ENCODE peak calls at places on chromosomes 12 and 14, in ten cellular contexts. L is right cardiac atrium; S is adipocyte; M is CD8-positive, alpha-beta memory T cell; I is IMR-90; N is cardiac muscle cell; U is heart left ventricle; P is HepG2; V is mesenchymal stem cell; Q is psoas muscle. B is an unnamed sample.

GRCh38 chr14:99676657-99677056 is 7.4 kb upstream of the CYP46A1 start:
- DNase-seq in L (no peak), S (no peak), M (no peak), I (no peak), N (no peak), U (no peak), P (no peak), V (no peak), Q (no peak), B (no peak)

GRCh38 chr12:127555071-127555470 is 711.9 kb upstream of the TMEM132C start:
- DNase-seq in L (no peak), S (no peak), M (no peak), I (no peak), N (no peak), U (no peak), P (no peak), V (no peak), Q (no peak), B (no peak)

GRCh38 chr12:100656806-100657205 is 83.3 kb downstream of the GAS2L3 start:
- DNase-seq in L (no peak), S (no peak), M (no peak), I (no peak), N (no peak), U (no peak), P (no peak), V (no peak), Q (no peak), B (no peak)

GRCh38 chr12:78916845-78917480 is 52.4 kb downstream of the SYT1 start:
- DNase-seq in L (no peak), S (peak; percentile 26), M (no peak), I (peak; percentile 40), N (peak; percentile 18), U (no peak), P (no peak), V (peak; percentile 63), Q (no peak), B (no peak)

GRCh38 chr14:35158951-35159653 is 36.8 kb downstream of the PRORP start:
- DNase-seq in L (no peak), S (no peak), M (no peak), I (peak; percentile 31), N (peak; percentile 28), U (no peak), P (peak; percentile 44), V (peak; percentile 53), Q (no peak), B (no peak)

GRCh38 chr12:106248849-106249371 is 1.1 kb upstream of the CKAP4 start:
- DNase-seq in L (no peak), S (peak; percentile 77), M (peak; percentile 38), I (peak; percentile 68), N (peak; percentile 54), U (no peak), P (no peak), V (peak; percentile 67), Q (no peak), B (peak; percentile 51)

GRCh38 chr12:115944851-115945496 is 332.5 kb downstream of the MED13L start:
- DNase-seq in L (peak; percentile 47), S (no peak), M (no peak), I (no peak), N (no peak), U (no peak), P (no peak), V (no peak), Q (no peak), B (peak; percentile 79)

GRCh38 chr14:57085801-57086200 is 182.9 kb downstream of the EXOC5 start:
- DNase-seq in L (peak; percentile 45), S (no peak), M (no peak), I (no peak), N (no peak), U (no peak), P (no peak), V (no peak), Q (no peak), B (no peak)

GRCh38 chr14:85421166-85421877 is 108.6 kb upstream of the FLRT2 start:
- DNase-seq in L (no peak), S (peak; percentile 53), M (no peak), I (peak; percentile 83), N (peak; percentile 56), U (no peak), P (no peak), V (peak; percentile 95), Q (no peak), B (no peak)

GRCh38 chr14:22397338-22397737 is 191.7 kb downstream of the DAD1 start:
- DNase-seq in L (no peak), S (no peak), M (no peak), I (no peak), N (no peak), U (no peak), P (no peak), V (no peak), Q (no peak), B (no peak)

GRCh38 chr14:89641495-89642162 is 224.6 kb upstream of the FOXN3 start:
- DNase-seq in L (no peak), S (no peak), M (peak; percentile 20), I (no peak), N (no peak), U (no peak), P (peak; percentile 66), V (no peak), Q (no peak), B (no peak)

GRCh38 chr14:99541677-99542470 is 60.7 kb downstream of the CCNK start:
- DNase-seq in L (no peak), S (no peak), M (no peak), I (no peak), N (no peak), U (no peak), P (no peak), V (no peak), Q (no peak), B (no peak)

GRCh38 chr12:64782181-64782580 is 23.0 kb upstream of the GNS start:
- DNase-seq in L (no peak), S (no peak), M (no peak), I (no peak), N (no peak), U (no peak), P (no peak), V (no peak), Q (no peak), B (no peak)

GRCh38 chr14:22797017-22797917 is 18.0 kb downstream of the SLC7A7 start:
- DNase-seq in L (no peak), S (no peak), M (no peak), I (no peak), N (no peak), U (no peak), P (no peak), V (no peak), Q (no peak), B (no peak)

GRCh38 chr12:79251356-79251755 is 386.8 kb downstream of the SYT1 start:
- DNase-seq in L (no peak), S (no peak), M (no peak), I (peak; percentile 61), N (no peak), U (no peak), P (no peak), V (peak; percentile 20), Q (no peak), B (no peak)

GRCh38 chr12:120650249-120650690 is 9.8 kb downstream of the CABP1 start:
- DNase-seq in L (no peak), S (no peak), M (no peak), I (no peak), N (no peak), U (no peak), P (no peak), V (no peak), Q (no peak), B (no peak)

DNA sequence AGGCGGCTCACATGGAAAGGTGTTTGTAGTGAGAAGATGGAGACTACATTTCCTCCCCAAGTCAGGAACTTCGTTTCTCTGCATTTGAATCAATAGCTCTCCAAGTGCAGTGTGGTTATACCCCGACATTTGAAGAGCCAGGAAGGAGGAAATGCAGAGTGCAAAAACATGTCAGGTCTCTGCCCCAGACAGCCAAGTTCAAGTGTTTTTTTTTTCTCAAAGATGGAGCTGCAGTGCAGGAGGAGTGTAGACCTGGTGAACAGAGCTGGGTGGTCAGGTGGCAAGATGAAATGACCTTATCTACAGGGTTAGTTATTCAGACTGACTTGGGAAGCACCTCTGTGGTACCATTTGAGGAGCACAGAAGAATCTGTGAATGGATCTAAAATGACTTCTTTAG is 21.3 kb downstream of the MLXIP start:
- DNase-seq in L (no peak), S (no peak), M (no peak), I (no peak), N (no peak), U (no peak), P (no peak), V (no peak), Q (no peak), B (no peak)
- H3K4me1 ChIP-seq in L (peaks cover 35% of the 10 kb centered on the region), S (peaks cover 27% of the 10 kb centered on the region), M (peaks cover 60% of the 10 kb centered on the region), I (peaks cover 24% of the 10 kb centered on the region), N (peaks cover 18% of the 10 kb centered on the region), U (peaks cover 72% of the 10 kb centered on the region), P (peaks cover 36% of the 10 kb centered on the region), V (peaks cover 36% of the 10 kb centered on the region), Q (peaks cover 83% of the 10 kb centered on the region), B (peaks cover 6% of the 10 kb centered on the region)

DNA sequence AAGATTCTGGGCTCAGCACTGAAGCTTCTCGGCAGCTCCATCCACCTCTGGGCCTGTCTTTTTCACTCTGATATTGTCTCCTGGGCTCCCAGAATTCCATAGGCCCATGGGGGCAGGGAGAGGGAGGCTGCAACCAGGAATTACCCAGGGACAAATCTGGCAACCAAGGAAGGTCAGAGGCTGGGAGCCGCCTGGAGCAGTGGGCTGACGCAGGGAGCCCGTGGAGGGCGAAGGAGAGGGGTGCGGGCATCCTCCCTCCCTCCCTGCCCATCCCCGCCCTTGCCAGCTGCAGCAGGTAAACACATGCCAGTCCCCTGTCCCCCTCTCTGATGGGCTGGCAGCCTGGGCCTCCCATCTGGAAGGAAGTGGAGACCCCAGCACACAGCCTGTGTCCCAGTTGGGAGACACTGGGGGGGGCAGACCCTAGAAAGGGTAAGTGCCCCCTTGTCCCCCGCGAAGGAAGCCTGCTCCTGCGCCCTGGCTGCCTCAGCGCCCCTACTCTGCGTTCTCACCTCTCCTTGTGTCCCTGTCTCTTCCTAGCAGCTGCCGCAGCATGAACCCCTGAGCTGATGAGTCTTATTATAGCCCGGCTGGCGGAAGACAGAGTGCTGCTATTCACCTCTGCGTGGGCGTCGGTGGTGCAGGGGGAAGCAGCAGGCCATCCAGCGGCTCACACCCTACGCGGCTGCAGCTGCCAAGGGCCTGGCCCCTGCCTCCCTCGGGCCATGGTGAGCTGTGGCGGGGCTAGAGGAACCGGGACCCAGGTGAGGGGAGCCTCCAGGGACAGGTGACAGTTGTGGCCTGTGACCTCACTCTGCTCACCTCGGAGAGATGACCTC is 6.7 kb downstream of the LRTM2 start:
- DNase-seq in L (no peak), S (no peak), M (no peak), I (no peak), N (no peak), U (no peak), P (no peak), V (no peak), Q (no peak), B (no peak)
- H3K27me3 ChIP-seq in L (no peaks in the 10 kb centered on the region), S (peaks cover 71% of the 10 kb centered on the region), M (peaks cover 4% of the 10 kb centered on the region), I (peaks cover 69% of the 10 kb centered on the region), N (peaks cover 16% of the 10 kb centered on the region), U (no peaks in the 10 kb centered on the region), P (peaks cover 15% of the 10 kb centered on the region), V (peaks cover 69% of the 10 kb centered on the region), Q (peaks cover 6% of the 10 kb centered on the region), B (no peaks in the 10 kb centered on the region)

GRCh38 chr12:133201888-133202287 is 20.6 kb downstream of the ZNF268 start:
- DNase-seq in L (no peak), S (no peak), M (no peak), I (no peak), N (no peak), U (no peak), P (no peak), V (no peak), Q (no peak), B (no peak)
- H3K9me3 ChIP-seq in L (peaks cover 17% of the 10 kb centered on the region), S (peaks cover 67% of the 10 kb centered on the region), M (peaks cover 63% of the 10 kb centered on the region), I (peaks cover 50% of the 10 kb centered on the region), N (peaks cover 33% of the 10 kb centered on the region), U (peaks cover 24% of the 10 kb centered on the region), P (peaks cover 65% of the 10 kb centered on the region), V (peaks cover 67% of the 10 kb centered on the region), Q (peaks cover 69% of the 10 kb centered on the region), B (peaks cover 54% of the 10 kb centered on the region)

GRCh38 chr14:52349731-52350130 is 35.6 kb downstream of the PTGER2 start:
- DNase-seq in L (no peak), S (no peak), M (no peak), I (no peak), N (no peak), U (no peak), P (no peak), V (peak; percentile 67), Q (no peak), B (no peak)
- H3K4me1 ChIP-seq in L (no peaks in the 10 kb centered on the region), S (peaks cover 53% of the 10 kb centered on the region), M (peaks cover 50% of the 10 kb centered on the region), I (peaks cover 18% of the 10 kb centered on the region), N (peaks cover 5% of the 10 kb centered on the region), U (peaks cover 12% of the 10 kb centered on the region), P (peaks cover 7% of the 10 kb centered on the region), V (peaks cover 6% of the 10 kb centered on the region), Q (no peaks in the 10 kb centered on the region), B (no peaks in the 10 kb centered on the region)

B was measured in right lobe of liver.